ENCODE peak calls at places on chromosomes 2 and 18, in six cellular contexts. O is HepG2, E is A549, B is endothelial cell of umbilical vein, J is mesendoderm, R is astrocyte. F is an unnamed sample.

GRCh38 chr2:84435331-84436081 is 23.6 kb downstream of the SUCLG1 start:
- DNase-seq in J (no peak), B (no peak), O (no peak), E (no peak), R (peak), F (no peak)

GRCh38 chr2:226985227-226985946 is 149.5 kb downstream of the RHBDD1 start:
- DNase-seq in J (peak), B (peak), O (peak), E (peak), R (peak), F (peak)

GRCh38 chr2:122697415-122697814 is 942.0 kb downstream of the TSN start:
- DNase-seq in O (no peak), J (no peak), E (no peak), B (no peak), R (no peak), F (no peak)

GRCh38 chr18:44909191-44909719 is 228.6 kb downstream of the SETBP1 start:
- DNase-seq in O (no peak), B (no peak), E (no peak), J (no peak), R (no peak), F (no peak)

GRCh38 chr2:50084086-50084843 is 930.0 kb upstream of the FSHR start:
- DNase-seq in J (no peak), E (no peak), B (no peak), R (no peak), O (no peak), F (no peak)

GRCh38 chr2:47016172-47016913 is 100.7 kb upstream of the MCFD2 start:
- DNase-seq in R (peak), B (peak), O (no peak), J (peak), E (peak), F (peak)

GRCh38 chr2:183149489-183149888 is 25.2 kb downstream of the NUP35 start:
- DNase-seq in E (no peak), J (peak), O (no peak), R (peak), B (peak), F (no peak)

GRCh38 chr2:79138385-79138784 is 18.1 kb downstream of the REG1A start:
- DNase-seq in O (no peak), J (no peak), R (no peak), E (no peak), B (no peak), F (no peak)

GRCh38 chr18:3075491-3075890 is 62.5 kb upstream of the LPIN2 start:
- DNase-seq in E (no peak), J (peak), O (no peak), B (no peak), R (no peak), F (no peak)

GRCh38 chr2:112674229-112674628 is 28.5 kb downstream of the SLC20A1 start:
- DNase-seq in R (no peak), B (peak), J (no peak), E (no peak), O (no peak), F (no peak)

GRCh38 chr2:146128216-146128615 is 1608.3 kb upstream of the ZEB2 start:
- DNase-seq in E (no peak), O (no peak), B (no peak), J (no peak), R (no peak), F (no peak)

GRCh38 chr18:31687016-31687415 is 2.6 kb upstream of the B4GALT6 start:
- DNase-seq in J (no peak), R (no peak), O (no peak), E (no peak), B (no peak), F (no peak)

GRCh38 chr18:59509477-59510173 is 150.6 kb upstream of the LMAN1 start:
- DNase-seq in O (no peak), J (no peak), E (no peak), B (no peak), R (no peak), F (no peak)

GRCh38 chr2:27123302-27124150 is at the start of gene ABHD1:
- DNase-seq in J (no peak), B (peak), O (peak), R (no peak), E (peak), F (no peak)

GRCh38 chr2:2683581-2683980 is 352.5 kb upstream of the MYT1L start:
- DNase-seq in J (no peak), E (no peak), O (no peak), B (no peak), R (no peak), F (no peak)

DNA sequence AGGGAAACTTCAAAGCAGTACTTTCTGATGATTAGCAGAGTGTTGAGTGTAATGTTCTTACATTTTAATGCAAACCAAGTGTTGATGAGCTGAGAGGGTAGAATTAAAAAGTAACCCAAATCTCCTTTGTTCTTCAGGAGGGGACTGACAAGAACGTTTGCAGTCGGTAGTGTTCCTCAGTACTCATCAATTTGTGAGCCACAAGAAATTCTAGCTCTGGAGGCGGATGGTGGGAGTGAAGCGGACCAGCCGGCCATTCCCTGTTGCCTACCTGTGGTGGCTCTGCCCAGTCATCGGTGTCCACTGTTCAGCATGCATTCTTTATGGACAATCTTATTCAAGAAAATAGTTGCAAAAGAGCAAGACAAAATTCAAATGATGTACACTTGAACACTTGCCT is 438.6 kb upstream of the POU3F3 start:
- DNase-seq in B (no peak), O (no peak), E (no peak), J (no peak), R (no peak), F (no peak)
- H3K4me2 ChIP-seq in B (no peak), O (no peak), E (no peak), J (no peak), R (no peak), F (no peak)

GRCh38 chr18:24031916-24032315 is 17.4 kb downstream of the TTC39C start:
- DNase-seq in O (no peak), J (no peak), E (no peak), R (no peak), B (no peak), F (no peak)
- H3K4me2 ChIP-seq in O (no peak), J (no peak), E (no peak), R (no peak), B (no peak), F (no peak)

DNA sequence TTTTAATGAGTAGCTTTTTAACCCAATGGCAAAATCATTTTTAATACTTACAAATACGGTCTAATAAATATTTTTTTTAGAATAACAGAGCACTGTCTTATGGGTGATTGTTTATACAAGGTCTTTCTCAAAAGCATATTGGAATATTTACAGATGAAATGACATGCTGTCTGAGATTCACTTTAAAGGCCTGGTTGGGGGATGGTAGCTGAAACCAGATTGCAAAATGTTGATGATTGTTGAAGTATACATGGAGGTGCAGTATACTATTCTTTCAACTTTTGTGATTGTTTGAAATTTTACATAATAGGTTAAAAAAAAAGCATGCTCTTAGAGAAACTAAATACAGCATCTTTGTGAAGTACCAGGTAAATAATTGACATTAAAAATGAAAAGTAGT is 111.2 kb downstream of the FMNL2 start:
- DNase-seq in E (no peak), O (no peak), B (no peak), J (no peak), R (no peak), F (no peak)
- H3K4me2 ChIP-seq in E (peak), O (no peak), B (peak), J (no peak), R (peak), F (no peak)

GRCh38 chr2:144771348-144771747 is 251.4 kb upstream of the ZEB2 start:
- DNase-seq in E (no peak), R (no peak), J (no peak), O (no peak), B (no peak), F (no peak)
- H3K4me2 ChIP-seq in E (no peak), R (no peak), J (no peak), O (no peak), B (no peak), F (no peak)

DNA sequence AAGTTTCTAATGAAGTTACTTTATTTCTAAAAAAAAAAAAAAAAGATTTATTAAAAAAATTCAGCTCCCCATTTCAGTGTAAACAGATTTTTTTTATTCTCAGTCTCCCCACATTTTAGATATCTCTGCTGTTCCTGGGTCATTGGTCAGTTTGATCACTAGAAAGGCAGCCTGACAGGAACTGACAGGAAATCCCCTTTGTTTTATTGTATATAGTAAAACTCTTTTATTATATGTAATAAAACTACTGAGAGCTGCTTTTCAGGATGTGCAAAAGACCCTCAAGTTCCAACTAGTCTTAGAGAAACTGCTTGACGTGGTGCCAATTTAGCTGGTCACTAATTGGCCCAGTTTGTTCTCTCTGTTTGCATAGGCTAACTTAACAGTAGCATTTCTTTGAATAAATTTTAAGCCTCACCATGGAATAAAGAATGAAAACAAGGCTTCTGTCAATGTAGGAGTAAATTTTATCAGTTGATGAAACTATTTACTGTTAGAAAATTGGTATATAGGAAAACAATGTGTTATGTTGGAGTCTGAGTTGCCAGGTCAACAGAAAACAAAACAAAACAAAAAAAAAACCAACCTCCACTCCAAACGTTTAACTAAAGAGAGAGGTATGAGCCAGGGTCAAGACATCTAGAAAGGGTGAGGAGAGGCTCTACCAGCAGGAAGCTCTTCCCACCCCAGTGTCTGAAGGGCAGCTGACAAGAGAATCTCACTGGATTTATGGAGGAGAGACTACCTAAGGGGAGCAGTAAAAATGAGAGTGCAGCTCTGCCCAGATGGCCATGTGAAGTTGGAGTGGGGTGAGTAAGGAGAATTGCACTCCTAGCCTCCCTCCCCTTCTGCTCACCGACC is 184.6 kb downstream of the ST6GAL2 start:
- DNase-seq in J (peak), O (no peak), R (no peak), E (no peak), B (no peak), F (no peak)
- H3K4me2 ChIP-seq in J (no peak), O (no peak), R (no peak), E (no peak), B (no peak), F (no peak)

DNA sequence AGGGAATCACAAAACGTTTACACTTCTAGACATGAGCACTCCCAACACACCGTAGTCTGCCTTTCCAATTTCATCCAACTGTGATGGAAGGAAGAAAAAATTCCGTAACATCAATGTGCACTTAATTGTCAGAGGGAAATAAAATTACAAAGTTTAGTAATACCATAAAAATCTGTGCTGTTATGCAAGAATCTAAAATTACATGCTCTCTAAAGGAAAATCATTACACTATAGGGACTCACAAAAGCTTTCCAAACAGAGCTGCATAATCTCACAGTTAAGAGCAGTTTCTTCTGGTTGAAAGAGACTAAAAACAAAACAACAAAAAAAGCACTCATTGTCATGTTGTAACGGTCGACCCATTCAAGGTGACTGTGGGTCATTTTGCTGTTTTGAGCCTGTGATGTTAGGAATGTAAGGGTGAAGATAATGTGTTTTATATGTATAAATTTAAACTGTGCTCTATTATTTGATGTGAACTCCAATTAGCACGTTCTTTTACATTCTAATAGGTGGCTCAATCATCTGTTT is 698.0 kb downstream of the TDRD15 start:
- DNase-seq in R (no peak), B (no peak), J (no peak), O (no peak), E (no peak), F (no peak)
- H3K4me2 ChIP-seq in R (no peak), B (no peak), J (no peak), O (no peak), E (no peak), F (no peak)

GRCh38 chr2:187825108-187825507 is 270.9 kb upstream of the TFPI start:
- DNase-seq in O (no peak), J (no peak), B (no peak), E (no peak), R (no peak), F (no peak)
- H3K4me2 ChIP-seq in O (no peak), J (no peak), B (no peak), E (no peak), R (no peak), F (no peak)

DNA sequence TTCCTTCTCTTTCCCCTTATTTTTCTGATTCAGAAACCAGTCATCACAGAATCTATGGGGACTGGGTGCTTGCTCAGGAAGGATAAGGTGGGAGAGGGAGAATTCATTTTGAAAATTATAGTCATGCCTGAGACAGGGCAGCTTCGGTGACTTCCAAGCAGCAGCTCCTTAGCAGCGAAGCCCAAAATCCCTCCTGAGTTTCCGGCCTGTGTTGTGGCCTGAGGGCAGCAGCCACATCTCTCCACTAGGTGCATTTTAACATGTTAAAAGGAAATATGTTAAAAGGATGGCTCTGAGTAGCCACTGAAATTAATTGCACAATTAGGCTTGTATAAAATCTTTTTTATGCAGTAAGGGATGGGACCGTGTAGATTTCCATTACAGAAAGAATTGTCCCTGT is 207.0 kb upstream of the RAB12 start:
- DNase-seq in E (no peak), O (no peak), R (no peak), J (peak), B (no peak), F (no peak)
- H3K4me2 ChIP-seq in E (no peak), O (no peak), R (no peak), J (no peak), B (no peak), F (no peak)

GRCh38 chr2:8380573-8380972 is 301.3 kb upstream of the ID2 start:
- DNase-seq in J (no peak), B (no peak), E (no peak), R (no peak), O (no peak), F (no peak)
- H3K4me2 ChIP-seq in J (no peak), B (no peak), E (no peak), R (no peak), O (no peak), F (no peak)

DNA sequence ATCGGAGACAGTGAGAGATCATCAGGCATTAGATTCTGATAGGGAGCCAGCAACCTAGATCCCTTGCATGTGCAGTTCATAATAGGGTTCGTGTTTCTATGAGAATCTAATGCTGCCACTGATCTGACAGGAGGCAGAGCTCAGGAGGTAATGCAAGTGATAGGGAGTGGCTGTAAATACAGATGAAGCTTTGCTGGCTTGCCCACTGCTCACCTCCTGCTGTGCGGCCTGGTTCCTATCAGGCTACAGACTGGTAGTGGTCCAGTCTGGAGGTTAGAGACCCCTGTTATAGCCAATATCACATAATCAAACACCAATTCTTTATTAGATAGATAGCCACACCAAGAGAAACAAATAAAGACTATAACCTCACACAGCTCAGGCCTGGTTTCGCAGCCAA is 51.0 kb upstream of the NBEAL1 start:
- DNase-seq in E (no peak), B (no peak), O (no peak), R (no peak), J (peak), F (no peak)
- H3K4me2 ChIP-seq in E (no peak), B (no peak), O (no peak), R (no peak), J (no peak), F (no peak)